ENCODE peak calls at places on chromosomes 1 and 21, in five cellular contexts. One of them, this sample, is unnamed.

GRCh38 chr1:246518456-246519205 is 11.6 kb upstream of the SMYD3 start:
- DNase-seq in colonic mucosa: no peak
- DNase-seq in HFF-Myc: no peak
- DNase-seq in body of pancreas: no peak
- DNase-seq in CD8-positive, alpha-beta memory T cell: no peak
- DNase-seq in this sample: no peak

GRCh38 chr1:205637854-205638468 is 6.2 kb upstream of the ELK4 start:
- DNase-seq in colonic mucosa: no peak
- DNase-seq in HFF-Myc: no peak
- DNase-seq in body of pancreas: no peak
- DNase-seq in CD8-positive, alpha-beta memory T cell: no peak
- DNase-seq in this sample: no peak

GRCh38 chr1:145879775-145880174 is 5.9 kb downstream of the ANKRD35 start:
- DNase-seq in colonic mucosa: no peak
- DNase-seq in HFF-Myc: no peak
- DNase-seq in body of pancreas: no peak
- DNase-seq in CD8-positive, alpha-beta memory T cell: no peak
- DNase-seq in this sample: peak

GRCh38 chr1:87928623-87929022 is 599.9 kb downstream of the LMO4 start:
- DNase-seq in colonic mucosa: no peak
- DNase-seq in HFF-Myc: no peak
- DNase-seq in body of pancreas: no peak
- DNase-seq in CD8-positive, alpha-beta memory T cell: no peak
- DNase-seq in this sample: no peak

GRCh38 chr1:23100074-23100748 is 68.4 kb downstream of the LUZP1 start:
- DNase-seq in colonic mucosa: no peak
- DNase-seq in HFF-Myc: peak
- DNase-seq in body of pancreas: peak
- DNase-seq in CD8-positive, alpha-beta memory T cell: peak
- DNase-seq in this sample: peak

GRCh38 chr1:160108888-160109662 is 6.5 kb upstream of the ATP1A2 start:
- DNase-seq in colonic mucosa: no peak
- DNase-seq in HFF-Myc: peak
- DNase-seq in body of pancreas: peak
- DNase-seq in CD8-positive, alpha-beta memory T cell: no peak
- DNase-seq in this sample: peak

GRCh38 chr1:231512147-231512698 is 16.2 kb upstream of the TSNAX start:
- DNase-seq in colonic mucosa: no peak
- DNase-seq in HFF-Myc: no peak
- DNase-seq in body of pancreas: no peak
- DNase-seq in CD8-positive, alpha-beta memory T cell: no peak
- DNase-seq in this sample: no peak

GRCh38 chr1:12608311-12608957 is 9.6 kb downstream of the DHRS3 start:
- DNase-seq in colonic mucosa: no peak
- DNase-seq in HFF-Myc: no peak
- DNase-seq in body of pancreas: no peak
- DNase-seq in CD8-positive, alpha-beta memory T cell: no peak
- DNase-seq in this sample: no peak

GRCh38 chr1:84941843-84942242 is 48.8 kb upstream of the LPAR3 start:
- DNase-seq in colonic mucosa: no peak
- DNase-seq in HFF-Myc: no peak
- DNase-seq in body of pancreas: no peak
- DNase-seq in CD8-positive, alpha-beta memory T cell: no peak
- DNase-seq in this sample: no peak

GRCh38 chr1:29686012-29686930 is 449.9 kb downstream of the PTPRU start:
- DNase-seq in colonic mucosa: no peak
- DNase-seq in HFF-Myc: no peak
- DNase-seq in body of pancreas: no peak
- DNase-seq in CD8-positive, alpha-beta memory T cell: no peak
- DNase-seq in this sample: no peak

GRCh38 chr1:14742181-14742980 is 143.9 kb downstream of the KAZN start:
- DNase-seq in colonic mucosa: no peak
- DNase-seq in HFF-Myc: peak
- DNase-seq in body of pancreas: no peak
- DNase-seq in CD8-positive, alpha-beta memory T cell: no peak
- DNase-seq in this sample: no peak

GRCh38 chr1:61746768-61747167 is 4.5 kb downstream of the PATJ start:
- DNase-seq in colonic mucosa: no peak
- DNase-seq in HFF-Myc: no peak
- DNase-seq in body of pancreas: no peak
- DNase-seq in CD8-positive, alpha-beta memory T cell: no peak
- DNase-seq in this sample: no peak

GRCh38 chr1:101474039-101474665 is 237.3 kb downstream of the S1PR1 start:
- DNase-seq in colonic mucosa: no peak
- DNase-seq in HFF-Myc: peak
- DNase-seq in body of pancreas: no peak
- DNase-seq in CD8-positive, alpha-beta memory T cell: no peak
- DNase-seq in this sample: peak

GRCh38 chr1:244919320-244920282 is 55.3 kb upstream of the HNRNPU start:
- DNase-seq in colonic mucosa: no peak
- DNase-seq in HFF-Myc: no peak
- DNase-seq in body of pancreas: no peak
- DNase-seq in CD8-positive, alpha-beta memory T cell: no peak
- DNase-seq in this sample: no peak

GRCh38 chr1:89605692-89606091 is 27.2 kb upstream of the LRRC8C start:
- DNase-seq in colonic mucosa: no peak
- DNase-seq in HFF-Myc: peak
- DNase-seq in body of pancreas: no peak
- DNase-seq in CD8-positive, alpha-beta memory T cell: no peak
- DNase-seq in this sample: no peak

GRCh38 chr1:38784452-38785284 is 74.9 kb downstream of the RRAGC start:
- DNase-seq in colonic mucosa: no peak
- DNase-seq in HFF-Myc: no peak
- DNase-seq in body of pancreas: no peak
- DNase-seq in CD8-positive, alpha-beta memory T cell: no peak
- DNase-seq in this sample: no peak

GRCh38 chr1:9280015-9280860 is 12.5 kb upstream of the SPSB1 start:
- DNase-seq in colonic mucosa: peak
- DNase-seq in HFF-Myc: peak
- DNase-seq in body of pancreas: peak
- DNase-seq in CD8-positive, alpha-beta memory T cell: no peak
- DNase-seq in this sample: no peak

GRCh38 chr1:210250998-210251679 is 18.5 kb downstream of the SERTAD4 start:
- DNase-seq in colonic mucosa: peak
- DNase-seq in HFF-Myc: no peak
- DNase-seq in body of pancreas: peak
- DNase-seq in CD8-positive, alpha-beta memory T cell: no peak
- DNase-seq in this sample: no peak

GRCh38 chr1:225980005-225980404 is 19.1 kb downstream of the SDE2 start:
- DNase-seq in colonic mucosa: peak
- DNase-seq in HFF-Myc: no peak
- DNase-seq in body of pancreas: peak
- DNase-seq in CD8-positive, alpha-beta memory T cell: no peak
- DNase-seq in this sample: no peak

GRCh38 chr21:24869862-24870261 is 737.4 kb downstream of the MRPL39 start:
- DNase-seq in colonic mucosa: no peak
- DNase-seq in HFF-Myc: no peak
- DNase-seq in body of pancreas: no peak
- DNase-seq in CD8-positive, alpha-beta memory T cell: no peak
- DNase-seq in this sample: no peak

GRCh38 chr1:242139437-242139836 is 140.5 kb upstream of the MAP1LC3C start:
- DNase-seq in colonic mucosa: no peak
- DNase-seq in HFF-Myc: no peak
- DNase-seq in body of pancreas: no peak
- DNase-seq in CD8-positive, alpha-beta memory T cell: no peak
- DNase-seq in this sample: peak

DNA sequence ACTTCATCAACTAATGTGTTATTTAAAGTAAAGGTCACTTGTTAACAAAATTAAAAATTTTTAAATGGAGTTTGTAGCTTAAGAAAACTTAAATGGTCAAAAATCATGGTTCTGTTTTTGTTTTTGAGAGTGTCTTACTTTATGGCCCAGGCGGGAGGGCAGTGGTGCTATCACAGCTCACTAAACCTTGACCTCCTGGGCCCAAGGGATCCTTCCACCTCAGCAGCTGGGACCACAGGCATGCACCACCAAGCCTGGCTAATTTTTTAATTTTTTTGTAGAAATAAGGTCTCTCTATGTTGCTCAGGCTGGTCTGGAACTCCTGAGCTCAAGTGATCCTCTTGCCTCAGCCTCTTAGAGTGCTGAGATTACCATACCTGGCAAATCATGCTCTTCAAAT is 111.4 kb downstream of the MAST2 start:
- DNase-seq in colonic mucosa: no peak
- DNase-seq in HFF-Myc: no peak
- DNase-seq in body of pancreas: no peak
- DNase-seq in CD8-positive, alpha-beta memory T cell: no peak
- DNase-seq in this sample: no peak
- H3K4me3 ChIP-seq in colonic mucosa: no peak
- H3K4me3 ChIP-seq in HFF-Myc: no peak
- H3K4me3 ChIP-seq in body of pancreas: no peak
- H3K4me3 ChIP-seq in CD8-positive, alpha-beta memory T cell: no peak
- H3K4me3 ChIP-seq in this sample: no peak

GRCh38 chr21:27570306-27570868 is 603.5 kb upstream of the ADAMTS5 start:
- DNase-seq in colonic mucosa: no peak
- DNase-seq in HFF-Myc: no peak
- DNase-seq in body of pancreas: peak
- DNase-seq in CD8-positive, alpha-beta memory T cell: no peak
- DNase-seq in this sample: no peak
- H3K4me3 ChIP-seq in colonic mucosa: no peak
- H3K4me3 ChIP-seq in HFF-Myc: no peak
- H3K4me3 ChIP-seq in body of pancreas: no peak
- H3K4me3 ChIP-seq in CD8-positive, alpha-beta memory T cell: no peak
- H3K4me3 ChIP-seq in this sample: no peak

GRCh38 chr1:77282866-77283539 is 1.2 kb downstream of the AK5 start:
- DNase-seq in colonic mucosa: no peak
- DNase-seq in HFF-Myc: no peak
- DNase-seq in body of pancreas: no peak
- DNase-seq in CD8-positive, alpha-beta memory T cell: no peak
- DNase-seq in this sample: no peak
- H3K4me3 ChIP-seq in colonic mucosa: peak
- H3K4me3 ChIP-seq in HFF-Myc: peak
- H3K4me3 ChIP-seq in body of pancreas: no peak
- H3K4me3 ChIP-seq in CD8-positive, alpha-beta memory T cell: peak
- H3K4me3 ChIP-seq in this sample: peak

GRCh38 chr1:179875606-179876288 is 1.9 kb downstream of the TOR1AIP2 start:
- DNase-seq in colonic mucosa: no peak
- DNase-seq in HFF-Myc: no peak
- DNase-seq in body of pancreas: no peak
- DNase-seq in CD8-positive, alpha-beta memory T cell: no peak
- DNase-seq in this sample: no peak
- H3K4me3 ChIP-seq in colonic mucosa: no peak
- H3K4me3 ChIP-seq in HFF-Myc: peak
- H3K4me3 ChIP-seq in body of pancreas: no peak
- H3K4me3 ChIP-seq in CD8-positive, alpha-beta memory T cell: no peak
- H3K4me3 ChIP-seq in this sample: peak

GRCh38 chr1:113870778-113871177 is 734 bp downstream of the PTPN22 start:
- DNase-seq in colonic mucosa: no peak
- DNase-seq in HFF-Myc: no peak
- DNase-seq in body of pancreas: no peak
- DNase-seq in CD8-positive, alpha-beta memory T cell: no peak
- DNase-seq in this sample: no peak

GRCh38 chr1:113868387-113869083 is 3.0 kb downstream of the PTPN22 start:
- DNase-seq in colonic mucosa: no peak
- DNase-seq in HFF-Myc: no peak
- DNase-seq in body of pancreas: no peak
- DNase-seq in CD8-positive, alpha-beta memory T cell: no peak
- DNase-seq in this sample: no peak

GRCh38 chr1:113874017-113874879 is 2.7 kb upstream of the PTPN22 start:
- DNase-seq in colonic mucosa: peak
- DNase-seq in HFF-Myc: no peak
- DNase-seq in body of pancreas: peak
- DNase-seq in CD8-positive, alpha-beta memory T cell: no peak
- DNase-seq in this sample: peak

GRCh38 chr1:113872219-113872934 is 865 bp upstream of the PTPN22 start:
- DNase-seq in colonic mucosa: no peak
- DNase-seq in HFF-Myc: no peak
- DNase-seq in body of pancreas: no peak
- DNase-seq in CD8-positive, alpha-beta memory T cell: no peak
- DNase-seq in this sample: no peak

DNA sequence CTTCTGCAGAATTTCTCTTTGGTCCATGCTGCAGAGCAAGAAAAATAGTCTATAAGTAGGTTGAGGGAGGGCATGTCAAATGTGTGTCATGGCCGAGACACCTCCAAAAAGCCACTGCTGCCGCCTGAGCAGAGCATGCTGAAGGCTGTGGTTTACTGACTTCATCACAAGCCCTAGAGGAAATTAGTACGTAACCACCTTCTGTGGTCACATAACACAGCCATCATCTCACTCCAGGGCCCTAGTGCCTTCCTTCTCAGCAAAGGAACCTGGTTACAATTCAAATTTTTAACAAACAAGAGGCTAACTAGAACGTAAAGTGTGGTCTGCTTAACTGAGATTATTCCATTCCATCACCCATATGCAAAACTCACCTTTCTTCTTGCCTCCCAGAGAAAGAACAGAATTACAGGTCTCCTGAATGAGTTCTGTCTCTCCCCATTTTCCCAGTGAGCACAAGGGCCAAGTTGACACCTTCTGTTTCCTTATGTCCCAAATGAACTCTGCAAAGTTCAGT is at the start of gene PTPN22:
- DNase-seq in colonic mucosa: peak
- DNase-seq in HFF-Myc: peak
- DNase-seq in body of pancreas: peak
- DNase-seq in CD8-positive, alpha-beta memory T cell: peak
- DNase-seq in this sample: peak
- H3K4me3 ChIP-seq in colonic mucosa: no peak
- H3K4me3 ChIP-seq in HFF-Myc: no peak
- H3K4me3 ChIP-seq in body of pancreas: no peak
- H3K4me3 ChIP-seq in CD8-positive, alpha-beta memory T cell: peak
- H3K4me3 ChIP-seq in this sample: peak

GRCh38 chr21:14753069-14753465 is 207.0 kb upstream of the SAMSN1 start:
- DNase-seq in colonic mucosa: no peak
- DNase-seq in HFF-Myc: no peak
- DNase-seq in body of pancreas: no peak
- DNase-seq in CD8-positive, alpha-beta memory T cell: no peak
- DNase-seq in this sample: no peak

GRCh38 chr21:14752006-14752909 is 206.1 kb upstream of the SAMSN1 start:
- DNase-seq in colonic mucosa: no peak
- DNase-seq in HFF-Myc: no peak
- DNase-seq in body of pancreas: no peak
- DNase-seq in CD8-positive, alpha-beta memory T cell: no peak
- DNase-seq in this sample: no peak

GRCh38 chr21:14751602-14752001 is 205.5 kb upstream of the SAMSN1 start:
- DNase-seq in colonic mucosa: no peak
- DNase-seq in HFF-Myc: no peak
- DNase-seq in body of pancreas: no peak
- DNase-seq in CD8-positive, alpha-beta memory T cell: no peak
- DNase-seq in this sample: no peak

GRCh38 chr21:14750041-14750440 is 203.9 kb upstream of the SAMSN1 start:
- DNase-seq in colonic mucosa: no peak
- DNase-seq in HFF-Myc: no peak
- DNase-seq in body of pancreas: no peak
- DNase-seq in CD8-positive, alpha-beta memory T cell: no peak
- DNase-seq in this sample: no peak

GRCh38 chr21:14751011-14751410 is 204.9 kb upstream of the SAMSN1 start:
- DNase-seq in colonic mucosa: no peak
- DNase-seq in HFF-Myc: no peak
- DNase-seq in body of pancreas: no peak
- DNase-seq in CD8-positive, alpha-beta memory T cell: no peak
- DNase-seq in this sample: no peak
- H3K4me3 ChIP-seq in colonic mucosa: no peak
- H3K4me3 ChIP-seq in HFF-Myc: no peak
- H3K4me3 ChIP-seq in body of pancreas: no peak
- H3K4me3 ChIP-seq in CD8-positive, alpha-beta memory T cell: no peak
- H3K4me3 ChIP-seq in this sample: no peak